ENCODE peak calls at places on chromosome 11, in eight cellular contexts. I is HEK293T; P is GM23338; A is NCI-H1417 treated with DMSO at 0.1 percent for 48 hours; W is nucleus accumbens; Z is activated CD4-positive, alpha-beta T cell treated with anti-CD3 and anti-CD28 coated beads for 1 hour; R is CD8-positive, alpha-beta memory T cell; U is CD4-positive, alpha-beta T cell. C is an unnamed sample.

GRCh38 chr11:68014157-68014965 is 4.2 kb downstream of the ALDH3B1 start:
- DNase-seq in A (no peak), R (no peak), P (no peak), Z (no peak), U (no peak), I (no peak), W (no peak), C (peak)

GRCh38 chr11:2685566-2686359 is 14.0 kb downstream of the KCNQ1OT1 start:
- DNase-seq in R (no peak), I (no peak), P (no peak), U (no peak), A (no peak), W (no peak), Z (no peak), C (no peak)

GRCh38 chr11:35598254-35599125 is 19.8 kb upstream of the FJX1 start:
- DNase-seq in I (no peak), R (no peak), W (no peak), U (no peak), Z (no peak), A (no peak), P (no peak), C (no peak)

GRCh38 chr11:126716456-126717083 is 284.0 kb downstream of the KIRREL3 start:
- DNase-seq in U (no peak), A (peak), P (peak), I (peak), Z (no peak), R (no peak), W (peak), C (peak)

GRCh38 chr11:102223859-102224258 is 93.4 kb upstream of the BIRC3 start:
- DNase-seq in W (no peak), P (no peak), I (no peak), U (no peak), R (no peak), Z (no peak), A (no peak), C (no peak)

GRCh38 chr11:134554106-134554505 is 142.1 kb upstream of the B3GAT1 start:
- DNase-seq in W (no peak), I (no peak), Z (no peak), U (no peak), R (no peak), P (no peak), A (no peak), C (no peak)

GRCh38 chr11:46222485-46223251 is 54.8 kb upstream of the CREB3L1 start:
- DNase-seq in P (no peak), A (no peak), W (no peak), U (no peak), Z (no peak), I (no peak), R (no peak), C (no peak)

GRCh38 chr11:73414977-73415492 is 38.8 kb downstream of the RELT start:
- DNase-seq in I (no peak), U (no peak), A (no peak), Z (no peak), P (no peak), W (no peak), R (no peak), C (no peak)

GRCh38 chr11:2173761-2174160 is 2.1 kb upstream of the TH start:
- DNase-seq in I (no peak), Z (no peak), A (no peak), W (no peak), R (no peak), U (no peak), P (no peak), C (no peak)

GRCh38 chr11:30665067-30665466 is 78.9 kb upstream of the MPPED2 start:
- DNase-seq in R (no peak), A (no peak), U (no peak), Z (no peak), P (no peak), I (no peak), W (no peak), C (no peak)

GRCh38 chr11:109426442-109426841 is 4.5 kb downstream of the C11orf87 start:
- DNase-seq in A (no peak), U (no peak), P (peak), I (no peak), Z (no peak), W (no peak), R (no peak), C (no peak)

GRCh38 chr11:120522021-120522420 is 10.5 kb downstream of the GRIK4 start:
- DNase-seq in A (no peak), Z (no peak), I (no peak), W (no peak), P (no peak), R (no peak), U (no peak), C (no peak)

GRCh38 chr11:128559496-128560103 is 27.8 kb downstream of the ETS1 start:
- DNase-seq in W (no peak), A (no peak), P (no peak), U (no peak), I (no peak), R (no peak), Z (no peak), C (no peak)

GRCh38 chr11:20000022-20000392 is 160.3 kb downstream of the DBX1 start:
- DNase-seq in U (no peak), W (no peak), P (no peak), A (no peak), R (no peak), I (no peak), Z (no peak), C (no peak)

GRCh38 chr11:133830931-133831907 is 14.1 kb downstream of the SPATA19 start:
- DNase-seq in I (no peak), P (peak), W (no peak), U (no peak), A (no peak), R (no peak), Z (no peak), C (no peak)

GRCh38 chr11:120024046-120024445 is 113.9 kb downstream of the TRIM29 start:
- DNase-seq in I (no peak), P (no peak), W (no peak), U (no peak), R (no peak), A (no peak), Z (no peak), C (no peak)

GRCh38 chr11:2995893-2996554 is 3.9 kb upstream of the NAP1L4 start:
- DNase-seq in R (no peak), W (no peak), P (peak), Z (no peak), A (no peak), I (no peak), U (no peak), C (no peak)

GRCh38 chr11:113721462-113722066 is 15.5 kb upstream of the TMPRSS5 start:
- DNase-seq in I (no peak), A (no peak), W (no peak), Z (no peak), P (no peak), R (no peak), U (no peak), C (no peak)

GRCh38 chr11:69129053-69129452 is 26.7 kb upstream of the SMIM38 start:
- DNase-seq in U (no peak), P (no peak), W (no peak), R (no peak), A (no peak), I (no peak), Z (no peak), C (no peak)

GRCh38 chr11:126352163-126352562 is 3.3 kb upstream of the ST3GAL4 start:
- DNase-seq in I (no peak), A (no peak), Z (no peak), P (no peak), W (no peak), U (no peak), R (no peak), C (no peak)

GRCh38 chr11:76649964-76650363 is 20.6 kb downstream of the LRRC32 start:
- DNase-seq in R (no peak), P (no peak), Z (no peak), I (no peak), U (no peak), W (no peak), A (no peak), C (no peak)

GRCh38 chr11:108293229-108293628 is 70.4 kb downstream of the ATM start:
- DNase-seq in R (no peak), I (no peak), A (no peak), Z (no peak), U (no peak), W (no peak), P (no peak), C (no peak)

GRCh38 chr11:30710216-30710615 is 124.1 kb upstream of the MPPED2 start:
- DNase-seq in P (no peak), R (no peak), W (no peak), Z (no peak), I (no peak), A (no peak), U (no peak), C (no peak)

GRCh38 chr11:62497132-62497915 is 49.3 kb downstream of the AHNAK start:
- DNase-seq in U (no peak), A (no peak), I (peak), W (peak), Z (no peak), R (no peak), P (peak), C (no peak)

GRCh38 chr11:14455648-14456430 is 43.8 kb downstream of the COPB1 start:
- DNase-seq in A (no peak), I (no peak), P (no peak), U (no peak), R (no peak), W (no peak), Z (no peak), C (no peak)

GRCh38 chr11:122068096-122068495 is 47.9 kb downstream of the BLID start:
- DNase-seq in R (no peak), W (no peak), U (no peak), Z (no peak), P (no peak), I (no peak), A (no peak), C (no peak)

GRCh38 chr11:119315139-119316016 is 1.6 kb downstream of the MCAM start:
- DNase-seq in Z (peak), A (peak), W (peak), U (no peak), P (peak), R (peak), I (no peak), C (no peak)

GRCh38 chr11:110710520-110711381 is 1.5 kb downstream of the ARHGAP20 start:
- DNase-seq in P (peak), A (no peak), W (no peak), I (peak), R (no peak), U (no peak), Z (no peak), C (peak)

GRCh38 chr11:87038235-87038960 is 664 bp downstream of the TMEM135 start:
- DNase-seq in A (no peak), R (no peak), I (peak), U (no peak), P (no peak), Z (no peak), W (no peak), C (no peak)

GRCh38 chr11:14971865-14972580 is at the start of gene CALCA:
- DNase-seq in Z (no peak), A (no peak), R (no peak), P (peak), U (no peak), I (no peak), W (no peak), C (no peak)

GRCh38 chr11:47394322-47395224 is 13.8 kb upstream of the SLC39A13 start:
- DNase-seq in A (no peak), P (no peak), U (peak), W (no peak), I (no peak), R (peak), Z (peak), C (peak)

GRCh38 chr11:69265911-69266510 is 27.9 kb upstream of the MYEOV start:
- DNase-seq in U (no peak), Z (no peak), A (no peak), I (no peak), R (no peak), W (no peak), P (no peak), C (no peak)

GRCh38 chr11:102617491-102618026 is 7.6 kb downstream of the MMP20 start:
- DNase-seq in R (no peak), P (no peak), W (no peak), U (no peak), A (no peak), Z (no peak), I (no peak), C (no peak)

GRCh38 chr11:114812698-114813097 is 134.4 kb downstream of the NXPE2 start:
- DNase-seq in I (no peak), P (no peak), R (no peak), Z (no peak), W (no peak), U (no peak), A (peak), C (no peak)

GRCh38 chr11:112554586-112554985 is 293.9 kb upstream of the PLET1 start:
- DNase-seq in Z (no peak), P (no peak), W (no peak), R (no peak), U (no peak), I (no peak), A (no peak), C (no peak)

GRCh38 chr11:3950996-3951662 is 95.7 kb downstream of the STIM1 start:
- DNase-seq in R (peak), U (no peak), W (no peak), P (peak), Z (no peak), A (no peak), I (peak), C (peak)

C was measured in mucosa of gallbladder.